ENCODE peak calls at places on chromosomes 11 and 22, in four cellular contexts. W is AG10803, H is fibroblast of the aortic adventitia, S is coronary artery. Q is an unnamed sample.

GRCh38 chr11:126604461-126604860 is 249.0 kb downstream of the ST3GAL4 start:
- DNase-seq in W (no peak), H (no peak), S (no peak), Q (no peak)

GRCh38 chr11:42762348-42762747 is 549.4 kb upstream of the API5 start:
- DNase-seq in W (no peak), H (no peak), S (no peak), Q (no peak)

GRCh38 chr11:10634407-10634806 is 59.1 kb downstream of the IRAG1 start:
- DNase-seq in W (no peak), H (no peak), S (peak; percentile 4), Q (no peak)

GRCh38 chr11:86799680-86800075 is 664 bp upstream of the PRSS23 start:
- DNase-seq in W (no peak), H (no peak), S (no peak), Q (no peak)

GRCh38 chr11:46615756-46616155 is 1.3 kb downstream of the HARBI1 start:
- DNase-seq in W (peak; percentile 25), H (no peak), S (no peak), Q (no peak)

GRCh38 chr11:122746050-122746478 is 90.5 kb downstream of the UBASH3B start:
- DNase-seq in W (no peak), H (no peak), S (no peak), Q (no peak)

GRCh38 chr11:125084057-125084416 is 20.9 kb downstream of the SLC37A2 start:
- DNase-seq in W (no peak), H (no peak), S (no peak), Q (no peak)

GRCh38 chr11:77654770-77655434 is 17.3 kb upstream of the CLNS1A start:
- DNase-seq in W (no peak), H (no peak), S (no peak), Q (no peak)

GRCh38 chr11:30041171-30041570 is 24.3 kb upstream of the KCNA4 start:
- DNase-seq in W (no peak), H (no peak), S (no peak), Q (no peak)

GRCh38 chr11:2827256-2827655 is 58.3 kb downstream of the CDKN1C start:
- DNase-seq in W (no peak), H (no peak), S (no peak), Q (no peak)

GRCh38 chr22:49183826-49184216 is 643.9 kb downstream of the BRD1 start:
- DNase-seq in W (no peak), H (no peak), S (no peak), Q (no peak)

GRCh38 chr11:15073361-15074205 is at the start of gene CALCB:
- DNase-seq in W (peak; percentile 12), H (peak; percentile 17), S (no peak), Q (no peak)

GRCh38 chr11:440065-441042 is 1.5 kb downstream of the ANO9 start:
- DNase-seq in W (no peak), H (peak; percentile 25), S (no peak), Q (no peak)

GRCh38 chr22:26259510-26259909 is 90.2 kb downstream of the SEZ6L start:
- DNase-seq in W (peak; percentile 16), H (no peak), S (no peak), Q (no peak)

GRCh38 chr22:24506802-24507438 is 11.8 kb downstream of the UPB1 start:
- DNase-seq in W (peak; percentile 35), H (no peak), S (no peak), Q (no peak)

GRCh38 chr22:20550851-20551744 is 43.7 kb downstream of the MED15 start:
- DNase-seq in W (peak; percentile 77), H (peak; percentile 78), S (peak; percentile 85), Q (no peak)

GRCh38 chr22:25829808-25830777 is 88.1 kb downstream of the MYO18B start:
- DNase-seq in W (no peak), H (no peak), S (no peak), Q (no peak)

GRCh38 chr11:2582958-2583604 is 116.7 kb downstream of the KCNQ1OT1 start:
- DNase-seq in W (no peak), H (no peak), S (peak; percentile 57), Q (no peak)

GRCh38 chr22:42364641-42365336 is 67.4 kb downstream of the NFAM1 start:
- DNase-seq in W (peak; percentile 31), H (peak; percentile 67), S (no peak), Q (no peak)

GRCh38 chr22:31753005-31753633 is 700 bp upstream of the DEPDC5 start:
- DNase-seq in W (no peak), H (no peak), S (no peak), Q (no peak)

GRCh38 chr11:61627831-61628753 is 47.2 kb upstream of the SYT7 start:
- DNase-seq in W (peak; percentile 60), H (peak; percentile 87), S (no peak), Q (no peak)

GRCh38 chr22:19180234-19180633 is 1.7 kb upstream of the SLC25A1 start:
- DNase-seq in W (no peak), H (no peak), S (no peak), Q (no peak)

GRCh38 chr11:119479685-119480275 is 56.8 kb upstream of the THY1 start:
- DNase-seq in W (peak; percentile 55), H (peak; percentile 42), S (peak; percentile 35), Q (no peak)

GRCh38 chr22:49007013-49007653 is 820.5 kb downstream of the BRD1 start:
- DNase-seq in W (no peak), H (no peak), S (no peak), Q (no peak)

GRCh38 chr11:89177691-89178231 is at the start of gene TYR:
- DNase-seq in W (no peak), H (no peak), S (no peak), Q (no peak)

GRCh38 chr22:31048570-31048969 is 32.5 kb upstream of the SMTN start:
- DNase-seq in W (no peak), H (no peak), S (no peak), Q (no peak)

Q was measured in cerebellar nuclear complex.